ENCODE peak calls at places on chromosomes 13 and 19, in five cellular contexts. One of them, this sample, is unnamed.

GRCh38 chr19:40398417-40399056 is 8.6 kb upstream of the HIPK4 start:
- DNase-seq in stimulated activated CD4-positive, alpha-beta T cell treated with anti-CD3 and anti-CD28 coated beads, Interleukin-2, amount 100 ng/mL, for 48 hours: peak; percentile 47
- DNase-seq in skeletal muscle cell: no peak
- DNase-seq in activated CD4-positive, alpha-beta T cell treated with anti-CD3 and anti-CD28 coated beads for 48 hours: peak; percentile 85
- DNase-seq in GM04504: no peak
- DNase-seq in this sample: no peak

GRCh38 chr19:32877323-32877912 is 7.9 kb upstream of the SLC7A9 start:
- DNase-seq in stimulated activated CD4-positive, alpha-beta T cell treated with anti-CD3 and anti-CD28 coated beads, Interleukin-2, amount 100 ng/mL, for 48 hours: no peak
- DNase-seq in activated CD4-positive, alpha-beta T cell treated with anti-CD3 and anti-CD28 coated beads for 48 hours: no peak
- DNase-seq in skeletal muscle cell: no peak
- DNase-seq in GM04504: no peak
- DNase-seq in this sample: no peak

GRCh38 chr13:109155301-109155761 is 525.9 kb downstream of the MYO16 start:
- DNase-seq in GM04504: peak; percentile 47
- DNase-seq in skeletal muscle cell: peak; percentile 83
- DNase-seq in stimulated activated CD4-positive, alpha-beta T cell treated with anti-CD3 and anti-CD28 coated beads, Interleukin-2, amount 100 ng/mL, for 48 hours: no peak
- DNase-seq in activated CD4-positive, alpha-beta T cell treated with anti-CD3 and anti-CD28 coated beads for 48 hours: no peak
- DNase-seq in this sample: no peak

GRCh38 chr13:73142091-73142490 is 83.3 kb downstream of the KLF5 start:
- DNase-seq in GM04504: no peak
- DNase-seq in stimulated activated CD4-positive, alpha-beta T cell treated with anti-CD3 and anti-CD28 coated beads, Interleukin-2, amount 100 ng/mL, for 48 hours: no peak
- DNase-seq in skeletal muscle cell: no peak
- DNase-seq in activated CD4-positive, alpha-beta T cell treated with anti-CD3 and anti-CD28 coated beads for 48 hours: no peak
- DNase-seq in this sample: peak; percentile 69

GRCh38 chr13:73914119-73914518 is 220.1 kb downstream of the KLF12 start:
- DNase-seq in stimulated activated CD4-positive, alpha-beta T cell treated with anti-CD3 and anti-CD28 coated beads, Interleukin-2, amount 100 ng/mL, for 48 hours: no peak
- DNase-seq in GM04504: no peak
- DNase-seq in activated CD4-positive, alpha-beta T cell treated with anti-CD3 and anti-CD28 coated beads for 48 hours: no peak
- DNase-seq in skeletal muscle cell: peak; percentile 77
- DNase-seq in this sample: peak; percentile 12

GRCh38 chr19:17687857-17688784 is at the start of gene UNC13A:
- DNase-seq in activated CD4-positive, alpha-beta T cell treated with anti-CD3 and anti-CD28 coated beads for 48 hours: peak; percentile 64
- DNase-seq in GM04504: no peak
- DNase-seq in stimulated activated CD4-positive, alpha-beta T cell treated with anti-CD3 and anti-CD28 coated beads, Interleukin-2, amount 100 ng/mL, for 48 hours: peak; percentile 58
- DNase-seq in skeletal muscle cell: no peak
- DNase-seq in this sample: no peak

GRCh38 chr13:74444161-74444571 is 310.0 kb upstream of the KLF12 start:
- DNase-seq in stimulated activated CD4-positive, alpha-beta T cell treated with anti-CD3 and anti-CD28 coated beads, Interleukin-2, amount 100 ng/mL, for 48 hours: no peak
- DNase-seq in GM04504: no peak
- DNase-seq in skeletal muscle cell: no peak
- DNase-seq in activated CD4-positive, alpha-beta T cell treated with anti-CD3 and anti-CD28 coated beads for 48 hours: no peak
- DNase-seq in this sample: no peak

GRCh38 chr19:47239610-47240296 is 8.8 kb upstream of the BBC3 start:
- DNase-seq in activated CD4-positive, alpha-beta T cell treated with anti-CD3 and anti-CD28 coated beads for 48 hours: peak; percentile 52
- DNase-seq in GM04504: no peak
- DNase-seq in stimulated activated CD4-positive, alpha-beta T cell treated with anti-CD3 and anti-CD28 coated beads, Interleukin-2, amount 100 ng/mL, for 48 hours: no peak
- DNase-seq in skeletal muscle cell: no peak
- DNase-seq in this sample: peak; percentile 57

GRCh38 chr19:10092648-10093294 is 6.7 kb downstream of the SHFL start:
- DNase-seq in stimulated activated CD4-positive, alpha-beta T cell treated with anti-CD3 and anti-CD28 coated beads, Interleukin-2, amount 100 ng/mL, for 48 hours: no peak
- DNase-seq in skeletal muscle cell: no peak
- DNase-seq in activated CD4-positive, alpha-beta T cell treated with anti-CD3 and anti-CD28 coated beads for 48 hours: no peak
- DNase-seq in GM04504: no peak
- DNase-seq in this sample: no peak

GRCh38 chr19:3281026-3281425 is 56.6 kb downstream of the CELF5 start:
- DNase-seq in GM04504: no peak
- DNase-seq in stimulated activated CD4-positive, alpha-beta T cell treated with anti-CD3 and anti-CD28 coated beads, Interleukin-2, amount 100 ng/mL, for 48 hours: no peak
- DNase-seq in activated CD4-positive, alpha-beta T cell treated with anti-CD3 and anti-CD28 coated beads for 48 hours: no peak
- DNase-seq in skeletal muscle cell: no peak
- DNase-seq in this sample: no peak

GRCh38 chr19:16548956-16549355 is 6.7 kb upstream of the CHERP start:
- DNase-seq in activated CD4-positive, alpha-beta T cell treated with anti-CD3 and anti-CD28 coated beads for 48 hours: no peak
- DNase-seq in skeletal muscle cell: no peak
- DNase-seq in GM04504: no peak
- DNase-seq in stimulated activated CD4-positive, alpha-beta T cell treated with anti-CD3 and anti-CD28 coated beads, Interleukin-2, amount 100 ng/mL, for 48 hours: no peak
- DNase-seq in this sample: no peak

GRCh38 chr13:114339779-114340534 is 25.7 kb downstream of the CHAMP1 start:
- DNase-seq in GM04504: peak; percentile 17
- DNase-seq in activated CD4-positive, alpha-beta T cell treated with anti-CD3 and anti-CD28 coated beads for 48 hours: peak; percentile 56
- DNase-seq in skeletal muscle cell: no peak
- DNase-seq in stimulated activated CD4-positive, alpha-beta T cell treated with anti-CD3 and anti-CD28 coated beads, Interleukin-2, amount 100 ng/mL, for 48 hours: no peak
- DNase-seq in this sample: peak; percentile 74

GRCh38 chr13:95260031-95260525 is 41.2 kb downstream of the ABCC4 start:
- DNase-seq in skeletal muscle cell: no peak
- DNase-seq in stimulated activated CD4-positive, alpha-beta T cell treated with anti-CD3 and anti-CD28 coated beads, Interleukin-2, amount 100 ng/mL, for 48 hours: no peak
- DNase-seq in activated CD4-positive, alpha-beta T cell treated with anti-CD3 and anti-CD28 coated beads for 48 hours: no peak
- DNase-seq in GM04504: no peak
- DNase-seq in this sample: no peak

GRCh38 chr19:46886546-46887239 is 25.9 kb downstream of the ARHGAP35 start:
- DNase-seq in GM04504: no peak
- DNase-seq in skeletal muscle cell: no peak
- DNase-seq in stimulated activated CD4-positive, alpha-beta T cell treated with anti-CD3 and anti-CD28 coated beads, Interleukin-2, amount 100 ng/mL, for 48 hours: no peak
- DNase-seq in activated CD4-positive, alpha-beta T cell treated with anti-CD3 and anti-CD28 coated beads for 48 hours: no peak
- DNase-seq in this sample: no peak

GRCh38 chr13:41065098-41065497 is 3.8 kb downstream of the WBP4 start:
- DNase-seq in stimulated activated CD4-positive, alpha-beta T cell treated with anti-CD3 and anti-CD28 coated beads, Interleukin-2, amount 100 ng/mL, for 48 hours: no peak
- DNase-seq in activated CD4-positive, alpha-beta T cell treated with anti-CD3 and anti-CD28 coated beads for 48 hours: no peak
- DNase-seq in skeletal muscle cell: peak; percentile 66
- DNase-seq in GM04504: peak; percentile 60
- DNase-seq in this sample: no peak

This sample was measured in NCI-H1092.